ENCODE peak calls at places on chromosomes 13 and 19, in six cellular contexts. One of them, this sample, is unnamed.

GRCh38 chr13:45280751-45281634 is 60.0 kb downstream of the TPT1 start:
- DNase-seq in endothelial cell: peak; percentile 63
- DNase-seq in lower lobe of right lung: peak; percentile 65
- DNase-seq in NCI-H1436: peak; percentile 55
- DNase-seq in activated CD4-positive, CD25-positive, alpha-beta regulatory T cell treated with anti-CD3 and anti-CD28 coated beads, Interleukin-2, amount 50 U/mL, for 16 hours: peak; percentile 31
- DNase-seq in esophagus squamous epithelium: no peak
- DNase-seq in this sample: no peak

GRCh38 chr13:41919741-41920487 is 41.0 kb downstream of the VWA8 start:
- DNase-seq in endothelial cell: no peak
- DNase-seq in lower lobe of right lung: no peak
- DNase-seq in NCI-H1436: peak; percentile 23
- DNase-seq in activated CD4-positive, CD25-positive, alpha-beta regulatory T cell treated with anti-CD3 and anti-CD28 coated beads, Interleukin-2, amount 50 U/mL, for 16 hours: no peak
- DNase-seq in esophagus squamous epithelium: no peak
- DNase-seq in this sample: no peak

GRCh38 chr19:41193420-41194156 is 569 bp downstream of the CYP2S1 start:
- DNase-seq in endothelial cell: no peak
- DNase-seq in lower lobe of right lung: no peak
- DNase-seq in NCI-H1436: no peak
- DNase-seq in activated CD4-positive, CD25-positive, alpha-beta regulatory T cell treated with anti-CD3 and anti-CD28 coated beads, Interleukin-2, amount 50 U/mL, for 16 hours: no peak
- DNase-seq in esophagus squamous epithelium: no peak
- DNase-seq in this sample: no peak

GRCh38 chr19:46471116-46471733 is at the start of gene PNMA8A:
- DNase-seq in endothelial cell: peak; percentile 75
- DNase-seq in lower lobe of right lung: peak; percentile 62
- DNase-seq in NCI-H1436: peak; percentile 90
- DNase-seq in activated CD4-positive, CD25-positive, alpha-beta regulatory T cell treated with anti-CD3 and anti-CD28 coated beads, Interleukin-2, amount 50 U/mL, for 16 hours: no peak
- DNase-seq in esophagus squamous epithelium: no peak
- DNase-seq in this sample: no peak

GRCh38 chr19:3670796-3671679 is 29.2 kb downstream of the PIP5K1C start:
- DNase-seq in endothelial cell: no peak
- DNase-seq in lower lobe of right lung: peak; percentile 69
- DNase-seq in NCI-H1436: no peak
- DNase-seq in activated CD4-positive, CD25-positive, alpha-beta regulatory T cell treated with anti-CD3 and anti-CD28 coated beads, Interleukin-2, amount 50 U/mL, for 16 hours: no peak
- DNase-seq in esophagus squamous epithelium: no peak
- DNase-seq in this sample: peak; percentile 92

GRCh38 chr19:38647966-38648788 is 728 bp downstream of the ACTN4 start:
- DNase-seq in endothelial cell: no peak
- DNase-seq in lower lobe of right lung: no peak
- DNase-seq in NCI-H1436: no peak
- DNase-seq in activated CD4-positive, CD25-positive, alpha-beta regulatory T cell treated with anti-CD3 and anti-CD28 coated beads, Interleukin-2, amount 50 U/mL, for 16 hours: no peak
- DNase-seq in esophagus squamous epithelium: no peak
- DNase-seq in this sample: no peak

GRCh38 chr13:111270126-111270525 is 50.3 kb upstream of the TEX29 start:
- DNase-seq in endothelial cell: no peak
- DNase-seq in lower lobe of right lung: no peak
- DNase-seq in NCI-H1436: no peak
- DNase-seq in activated CD4-positive, CD25-positive, alpha-beta regulatory T cell treated with anti-CD3 and anti-CD28 coated beads, Interleukin-2, amount 50 U/mL, for 16 hours: no peak
- DNase-seq in esophagus squamous epithelium: no peak
- DNase-seq in this sample: no peak

GRCh38 chr13:24119593-24120508 is 40.7 kb upstream of the SPATA13 start:
- DNase-seq in endothelial cell: peak; percentile 25
- DNase-seq in lower lobe of right lung: no peak
- DNase-seq in NCI-H1436: no peak
- DNase-seq in activated CD4-positive, CD25-positive, alpha-beta regulatory T cell treated with anti-CD3 and anti-CD28 coated beads, Interleukin-2, amount 50 U/mL, for 16 hours: no peak
- DNase-seq in esophagus squamous epithelium: no peak
- DNase-seq in this sample: no peak

This sample was measured in vagina.